ENCODE peak calls at places on chromosomes 5 and 9, in eight cellular contexts. X is psoas muscle; A is dorsolateral prefrontal cortex; W is right atrium auricular region; E is pancreas; V is naive thymus-derived CD4-positive, alpha-beta T cell; Y is astrocyte; B is mucosa of descending colon. S is an unnamed sample.

GRCh38 chr9:103301051-103301450 is 305.9 kb downstream of the CYLC2 start:
- DNase-seq in B (no peak), E (no peak), V (no peak), Y (no peak), W (no peak), A (no peak), X (no peak), S (no peak)

GRCh38 chr5:168683247-168683926 is 104.2 kb upstream of the PANK3 start:
- DNase-seq in W (no peak), E (no peak), V (peak; percentile 44), A (no peak), B (no peak), X (no peak), Y (no peak), S (no peak)

GRCh38 chr9:93684161-93684765 is 107.9 kb downstream of the PHF2 start:
- DNase-seq in X (no peak), Y (no peak), W (peak; percentile 43), A (no peak), E (no peak), V (no peak), B (no peak), S (no peak)

GRCh38 chr9:120729796-120730195 is 15.5 kb upstream of the MEGF9 start:
- DNase-seq in V (no peak), W (peak; percentile 57), B (no peak), E (no peak), A (no peak), X (no peak), Y (no peak), S (no peak)

GRCh38 chr5:42912184-42912766 is 100.6 kb upstream of the SELENOP start:
- DNase-seq in X (no peak), W (no peak), E (no peak), Y (peak; percentile 20), A (no peak), V (no peak), B (peak; percentile 24), S (peak; percentile 51)

GRCh38 chr5:11777096-11777495 is 127.2 kb downstream of the CTNND2 start:
- DNase-seq in E (no peak), A (no peak), V (no peak), X (no peak), B (no peak), Y (no peak), W (no peak), S (no peak)

GRCh38 chr5:139862803-139863202 is 67.2 kb downstream of the PSD2 start:
- DNase-seq in Y (no peak), B (no peak), A (no peak), W (no peak), V (no peak), E (no peak), X (no peak), S (no peak)

GRCh38 chr5:1975898-1976765 is 93.4 kb upstream of the IRX4 start:
- DNase-seq in V (no peak), W (no peak), B (no peak), X (no peak), Y (no peak), E (no peak), A (no peak), S (no peak)

GRCh38 chr5:151954271-151954670 is 29.6 kb upstream of the GLRA1 start:
- DNase-seq in W (no peak), X (no peak), A (no peak), B (no peak), E (no peak), V (no peak), Y (no peak), S (no peak)

GRCh38 chr9:107485451-107486043 is 4.0 kb downstream of the KLF4 start:
- DNase-seq in Y (no peak), V (no peak), X (no peak), B (peak; percentile 41), E (no peak), W (no peak), A (no peak), S (no peak)

GRCh38 chr5:74651710-74652109 is 11.2 kb upstream of the ENC1 start:
- DNase-seq in A (no peak), V (no peak), B (no peak), E (peak; percentile 60), Y (peak; percentile 73), W (no peak), X (no peak), S (no peak)

DNA sequence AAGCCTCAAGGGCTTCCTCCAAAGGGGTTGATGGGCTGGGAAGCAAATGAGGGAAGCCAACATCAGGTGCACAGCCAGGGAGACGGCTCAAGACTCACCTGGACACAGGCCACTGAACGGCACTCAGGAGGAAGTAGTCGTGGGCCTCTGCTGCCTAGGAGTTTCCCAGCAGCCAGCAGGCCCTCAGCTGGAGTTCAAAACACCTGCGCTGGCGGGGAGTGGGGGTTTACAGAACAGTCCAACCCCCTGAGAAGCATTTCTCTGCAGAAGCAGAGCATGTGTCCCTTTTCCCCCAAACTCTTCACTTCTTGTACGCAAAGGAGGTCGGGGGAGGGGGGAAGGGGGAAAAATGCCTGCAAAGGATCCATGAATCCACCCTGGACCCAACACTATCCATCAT is 2.3 kb downstream of the WHRN start:
- DNase-seq in W (no peak), E (peak; percentile 26), A (no peak), V (no peak), X (no peak), B (no peak), Y (no peak), S (no peak)
- H3K4me3 ChIP-seq in W (no peak overlapping the region), E (no peak overlapping the region), A (peak overlapping the region; percentile 78), V (no peak overlapping the region), X (no peak overlapping the region), B (no peak overlapping the region), Y (no peak overlapping the region), S (no peak overlapping the region)

DNA sequence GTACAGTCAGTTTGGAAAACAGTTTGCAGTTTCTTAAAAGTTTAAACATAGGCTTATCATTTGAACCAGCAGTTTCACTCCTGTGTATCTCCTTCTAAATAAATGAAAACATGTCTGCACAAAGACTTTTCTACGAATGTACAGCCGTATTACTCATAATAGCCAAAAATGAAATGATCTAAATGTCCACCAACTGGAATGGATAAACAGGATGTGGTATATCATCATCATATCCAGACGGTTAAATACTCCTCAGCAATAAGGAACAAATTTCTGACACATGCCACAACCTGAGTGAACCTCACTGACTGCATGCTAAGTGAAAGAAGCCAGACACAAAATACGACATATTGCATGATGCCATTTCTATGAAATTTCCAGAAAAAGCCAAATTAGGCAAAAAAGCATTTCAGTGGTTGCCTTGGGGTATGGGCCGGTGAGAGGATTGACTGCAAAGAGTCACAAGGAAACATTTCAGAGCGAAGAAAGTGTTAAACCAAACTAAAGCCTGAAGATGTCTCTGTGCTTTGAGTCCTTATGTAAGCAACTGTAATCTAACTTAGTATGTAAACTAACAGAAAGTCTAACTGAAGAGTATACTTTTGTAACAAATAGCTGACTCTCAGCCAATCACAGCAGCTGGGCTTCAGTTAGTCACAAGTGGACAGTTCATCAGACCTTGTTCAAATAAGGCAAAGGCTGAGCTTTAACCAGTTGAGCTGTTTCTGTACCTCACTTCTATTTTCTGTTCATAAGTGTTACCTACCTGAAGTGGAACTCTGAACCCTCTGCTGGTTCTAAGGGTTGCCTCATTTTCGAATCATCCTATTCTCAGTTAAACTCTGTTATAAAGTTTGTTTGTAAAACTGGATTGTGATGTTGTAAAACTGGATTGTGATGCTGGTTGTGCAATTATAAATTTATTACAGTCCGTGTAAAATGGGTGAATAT is 65.2 kb downstream of the TRIO start:
- DNase-seq in X (no peak), B (peak; percentile 72), W (no peak), V (no peak), Y (peak; percentile 91), E (no peak), A (no peak), S (peak; percentile 79)
- H3K4me3 ChIP-seq in X (no peak overlapping the region), B (no peak overlapping the region), W (no peak overlapping the region), V (no peak overlapping the region), Y (no peak overlapping the region), E (no peak overlapping the region), A (no peak overlapping the region), S (no peak overlapping the region)

DNA sequence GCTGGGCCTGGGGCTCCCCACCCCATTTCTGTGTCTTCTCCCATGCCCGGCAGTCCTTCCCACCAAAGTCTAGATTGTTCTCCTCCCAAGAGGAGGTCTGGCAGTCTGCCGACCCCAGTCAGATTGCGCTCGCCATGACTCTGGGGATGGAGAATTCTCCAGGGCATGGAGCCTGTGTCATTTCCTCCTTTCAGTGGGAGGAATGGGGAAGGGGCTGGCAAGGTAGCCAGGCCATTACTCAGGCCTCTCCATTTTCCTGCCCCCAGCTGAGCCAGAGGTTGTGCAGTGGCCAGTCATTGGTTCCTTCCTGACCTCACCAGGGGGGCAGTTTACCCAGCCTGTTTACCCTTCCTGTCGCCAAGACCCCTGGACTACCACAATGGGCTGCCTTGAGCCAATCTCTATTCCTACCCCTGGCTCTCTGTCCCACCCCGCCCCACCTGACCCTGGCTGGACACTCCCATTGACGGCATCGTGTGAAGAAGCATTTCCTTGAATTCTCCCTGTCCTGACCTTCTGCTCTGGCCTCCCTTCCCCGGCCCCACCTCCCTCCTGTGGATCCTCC is 628 bp downstream of the SYNPO start:
- DNase-seq in V (no peak), B (no peak), A (no peak), X (peak; percentile 73), Y (peak; percentile 85), E (no peak), W (peak; percentile 85), S (peak; percentile 63)
- H3K4me3 ChIP-seq in V (no peak overlapping the region), B (no peak overlapping the region), A (peak overlapping the region; percentile 50), X (peak overlapping the region; percentile 49), Y (peak overlapping the region; percentile 62), E (peak overlapping the region; percentile 29), W (peak overlapping the region; percentile 48), S (peak overlapping the region; percentile 49)

GRCh38 chr9:68817079-68817875 is 112.2 kb downstream of the PIP5K1B start:
- DNase-seq in A (no peak), E (no peak), W (no peak), Y (no peak), X (no peak), V (no peak), B (no peak), S (no peak)

GRCh38 chr9:68822596-68823165 is 117.6 kb downstream of the PIP5K1B start:
- DNase-seq in X (peak; percentile 72), B (peak; percentile 41), V (no peak), E (peak; percentile 70), W (no peak), Y (no peak), A (no peak), S (peak; percentile 16)

DNA sequence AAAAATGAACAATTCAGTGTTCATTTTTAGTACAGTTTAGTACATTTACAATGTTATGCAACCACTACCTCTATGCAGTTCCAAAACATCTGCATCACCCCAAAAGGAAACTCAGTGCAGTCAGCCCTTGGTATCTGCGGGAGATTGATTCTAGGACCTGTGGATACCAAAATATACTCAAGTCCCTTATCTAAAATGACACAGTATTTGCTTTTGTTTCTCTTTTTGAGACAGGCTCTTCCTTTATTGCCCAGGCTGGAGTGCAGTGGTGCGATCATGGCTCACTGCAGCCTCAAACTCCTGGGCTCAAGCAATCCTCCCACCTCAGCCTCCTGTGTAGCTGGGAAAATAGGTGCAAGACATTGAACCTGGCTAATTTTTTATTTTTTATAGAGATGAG is 114.0 kb downstream of the PIP5K1B start:
- DNase-seq in X (no peak), A (no peak), W (no peak), Y (no peak), V (no peak), B (no peak), E (no peak), S (no peak)
- H3K4me3 ChIP-seq in X (no peak overlapping the region), A (no peak overlapping the region), W (no peak overlapping the region), Y (no peak overlapping the region), V (no peak overlapping the region), B (no peak overlapping the region), E (no peak overlapping the region), S (no peak overlapping the region)

DNA sequence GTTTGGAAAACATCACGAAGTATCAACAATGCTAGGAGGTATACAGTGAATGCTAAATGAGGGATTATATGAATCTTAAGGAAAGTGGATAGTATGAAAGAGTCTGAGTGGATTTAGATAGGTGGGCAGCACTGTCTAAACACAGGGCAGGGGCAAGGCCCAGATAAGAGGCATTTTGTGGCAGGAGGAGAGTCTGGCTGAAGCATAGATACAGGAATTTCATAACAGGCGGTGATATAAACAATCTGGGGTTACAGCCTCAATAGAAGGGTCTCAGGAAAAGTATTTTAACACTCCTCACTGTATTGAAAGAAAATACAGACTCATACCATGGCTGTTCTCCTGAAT is 96.9 kb downstream of the PLPP1 start:
- DNase-seq in V (no peak), X (no peak), E (no peak), W (no peak), A (no peak), Y (no peak), B (no peak), S (no peak)
- H3K4me3 ChIP-seq in V (no peak overlapping the region), X (peak overlapping the region; percentile 12), E (no peak overlapping the region), W (no peak overlapping the region), A (no peak overlapping the region), Y (no peak overlapping the region), B (no peak overlapping the region), S (no peak overlapping the region)

S was measured in brain microvascular endothelial cell.